ENCODE peak calls at places on chromosomes 3 and 15, in eight cellular contexts. L is A549, U is IMR-90, S is HCT116, C is breast epithelium, B is testis, Q is body of pancreas, H is tibial nerve. A is an unnamed sample.
A peak's percentile ranks its signal among the peaks of the same experiment; 100 is the strongest.

GRCh38 chr3:65371053-65371452 is 667.7 kb downstream of the MAGI1 start:
- DNase-seq in L (no peak), U (no peak), H (no peak), B (no peak), Q (no peak), C (no peak), S (no peak), A (no peak)

GRCh38 chr15:59371458-59372351 is 966 bp downstream of the MYO1E start:
- DNase-seq in H (peak; percentile 20), L (peak; percentile 46), U (no peak), B (peak; percentile 28), S (no peak), C (peak; percentile 53), Q (peak; percentile 82), A (peak; percentile 27)

GRCh38 chr15:72117448-72117697 is 577 bp downstream of the MYO9A start:
- DNase-seq in B (peak; percentile 76), S (peak; percentile 40), C (peak; percentile 86), Q (peak; percentile 81), U (peak; percentile 69), H (peak; percentile 58), L (peak; percentile 87), A (no peak)

GRCh38 chr3:116399701-116400261 is 45.5 kb downstream of the LSAMP start:
- DNase-seq in C (no peak), B (no peak), H (no peak), S (no peak), Q (no peak), U (peak; percentile 51), L (no peak), A (no peak)

GRCh38 chr3:148789156-148789555 is 38.5 kb upstream of the CPB1 start:
- DNase-seq in Q (no peak), C (no peak), B (no peak), S (no peak), U (no peak), L (no peak), H (peak; percentile 20), A (no peak)

GRCh38 chr3:64408770-64409169 is 183.5 kb upstream of the PRICKLE2 start:
- DNase-seq in C (no peak), H (no peak), S (no peak), Q (no peak), B (no peak), U (peak; percentile 39), L (no peak), A (peak; percentile 2)

GRCh38 chr3:15276028-15276717 is 56.2 kb downstream of the SH3BP5 start:
- DNase-seq in L (no peak), C (no peak), U (no peak), S (no peak), H (no peak), Q (no peak), B (no peak), A (no peak)

GRCh38 chr3:48247401-48247807 is 6.5 kb downstream of the ZNF589 start:
- DNase-seq in L (no peak), S (no peak), H (no peak), Q (no peak), U (no peak), B (peak; percentile 71), C (no peak), A (peak; percentile 74)

GRCh38 chr3:81462921-81463320 is 298.5 kb downstream of the GBE1 start:
- DNase-seq in B (no peak), H (no peak), C (no peak), L (no peak), S (no peak), U (no peak), Q (no peak), A (no peak)

GRCh38 chr3:138774529-138775253 is 60.0 kb downstream of the PIK3CB start:
- DNase-seq in S (peak; percentile 75), U (peak; percentile 100), B (peak; percentile 46), C (peak; percentile 45), Q (peak; percentile 73), H (peak; percentile 82), L (peak; percentile 18), A (peak; percentile 94)

GRCh38 chr3:31246293-31247062 is 286.2 kb upstream of the STT3B start:
- DNase-seq in B (no peak), S (no peak), Q (no peak), C (no peak), H (no peak), L (no peak), U (no peak), A (no peak)

GRCh38 chr15:60660290-60661051 is 181.5 kb upstream of the ICE2 start:
- DNase-seq in L (no peak), U (peak; percentile 73), S (no peak), B (peak; percentile 45), H (peak; percentile 63), Q (no peak), C (no peak), A (peak; percentile 67)

GRCh38 chr3:197782230-197782629 is 8.8 kb upstream of the LRCH3 start:
- DNase-seq in S (no peak), L (no peak), Q (no peak), C (no peak), U (no peak), B (no peak), H (no peak), A (no peak)

GRCh38 chr3:103218146-103218545 is 783.3 kb downstream of the ZPLD1 start:
- DNase-seq in H (no peak), U (no peak), Q (no peak), C (no peak), B (no peak), S (no peak), L (no peak), A (no peak)

GRCh38 chr3:40580494-40581091 is 55.8 kb downstream of the ZNF621 start:
- DNase-seq in U (peak; percentile 60), H (peak; percentile 66), S (peak; percentile 38), C (peak; percentile 36), L (peak; percentile 31), Q (peak; percentile 73), B (peak; percentile 80), A (peak; percentile 72)

GRCh38 chr15:42274693-42274971 is 1.4 kb upstream of the TMEM87A start:
- DNase-seq in S (no peak), Q (no peak), L (no peak), C (no peak), U (no peak), B (peak; percentile 18), H (no peak), A (peak; percentile 26)

GRCh38 chr15:72474466-72474911 is 359 bp downstream of the ARIH1 start:
- DNase-seq in B (no peak), S (no peak), U (no peak), Q (no peak), H (no peak), C (no peak), L (no peak), A (peak; percentile 47)

GRCh38 chr15:95448531-95449210 is 881.8 kb upstream of the NR2F2 start:
- DNase-seq in H (no peak), L (no peak), Q (no peak), B (no peak), S (no peak), U (peak; percentile 54), C (no peak), A (peak; percentile 44)

GRCh38 chr3:27487383-27487782 is 3.2 kb upstream of the SLC4A7 start:
- DNase-seq in S (no peak), U (peak; percentile 59), C (no peak), B (no peak), H (no peak), L (no peak), Q (no peak), A (no peak)

GRCh38 chr3:126316515-126316939 is 40.7 kb downstream of the KLF15 start:
- DNase-seq in L (no peak), S (no peak), U (no peak), H (no peak), C (no peak), Q (no peak), B (no peak), A (no peak)

GRCh38 chr3:192727032-192727847 is at the start of gene FGF12:
- DNase-seq in U (peak; percentile 0), H (peak; percentile 13), S (no peak), B (peak; percentile 76), C (peak; percentile 20), Q (peak; percentile 69), L (peak; percentile 7), A (peak; percentile 5)

GRCh38 chr15:101053261-101053660 is 134.1 kb downstream of the LRRK1 start:
- DNase-seq in C (no peak), B (peak; percentile 13), Q (no peak), U (no peak), H (no peak), S (no peak), L (no peak), A (no peak)

GRCh38 chr3:29955413-29955812 is 651.0 kb upstream of the TGFBR2 start:
- DNase-seq in S (no peak), U (no peak), H (no peak), B (no peak), C (no peak), L (no peak), Q (no peak), A (no peak)

GRCh38 chr15:31366169-31366734 is 39.6 kb downstream of the KLF13 start:
- DNase-seq in C (peak; percentile 56), Q (peak; percentile 60), L (no peak), S (no peak), B (peak; percentile 51), H (peak; percentile 54), U (no peak), A (no peak)
- TF ChIP-seq POLR2A in C (no peak), Q (no peak), L (no peak), S (no peak), B (no peak), H (no peak), U (no peak), A (no peak)

GRCh38 chr3:106256249-106256957 is 387.6 kb upstream of the CBLB start:
- DNase-seq in H (no peak), S (no peak), C (no peak), L (no peak), U (no peak), B (no peak), Q (no peak), A (no peak)
- TF ChIP-seq POLR2A in H (no peak), S (no peak), C (no peak), L (no peak), U (no peak), B (no peak), Q (no peak), A (no peak)

GRCh38 chr3:195692361-195692700 is 28.4 kb upstream of the MUC20 start:
- DNase-seq in Q (no peak), B (peak; percentile 64), C (no peak), U (no peak), H (no peak), S (no peak), L (no peak), A (no peak)
- TF ChIP-seq POLR2A in Q (no peak), B (no peak), C (no peak), U (no peak), H (no peak), S (no peak), L (no peak), A (no peak)

DNA sequence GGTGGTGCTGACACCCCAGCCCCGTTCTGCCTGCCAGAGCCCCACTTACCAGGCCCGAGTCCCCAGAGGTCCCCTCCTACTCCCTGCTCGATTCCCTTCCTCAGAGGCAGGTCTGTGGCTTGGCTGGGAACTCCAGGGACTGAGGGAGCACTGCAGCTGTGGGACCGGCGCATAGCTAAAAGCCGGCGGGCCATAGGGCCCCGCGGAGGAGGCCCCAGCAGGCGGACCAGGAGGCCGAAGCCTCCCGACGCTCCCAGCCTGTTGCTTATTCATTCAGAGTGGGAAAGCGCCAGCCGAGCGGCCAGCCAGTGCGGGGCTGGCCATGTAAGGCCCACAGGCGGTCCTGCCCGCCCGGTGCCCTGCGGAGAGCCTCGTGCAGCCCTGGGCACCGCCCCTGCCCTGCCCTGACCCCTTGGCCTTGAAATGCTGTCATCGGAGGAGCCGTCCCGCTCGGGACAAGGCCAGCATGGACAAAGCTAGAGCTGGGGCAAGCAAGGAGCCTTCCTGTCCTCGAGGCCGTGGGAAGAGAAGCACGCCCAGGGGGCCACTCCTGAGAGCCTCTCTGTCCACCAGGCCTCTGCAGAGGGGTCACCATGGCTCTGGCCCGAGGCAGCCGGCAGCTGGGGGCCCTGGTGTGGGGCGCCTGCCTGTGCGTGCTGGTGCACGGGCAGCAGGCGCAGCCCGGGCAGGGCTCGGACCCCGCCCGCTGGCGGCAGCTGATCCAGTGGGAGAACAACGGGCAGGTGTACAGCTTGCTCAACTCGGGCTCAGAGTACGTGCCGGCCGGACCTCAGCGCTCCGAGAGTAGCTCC is at the start of gene LOXL1:
- DNase-seq in S (peak; percentile 19), H (peak; percentile 50), U (peak; percentile 92), Q (peak; percentile 78), B (peak; percentile 83), L (no peak), C (peak; percentile 44), A (peak; percentile 56)
- TF ChIP-seq POLR2A in S (no peak), H (no peak), U (peak; percentile 89), Q (peak; percentile 73), B (no peak), L (no peak), C (no peak), A (no peak)

A was measured in endothelial cell of umbilical vein.